ENCODE peak calls at places on chromosomes 6 and 20, in five cellular contexts. I is adrenal gland; S is suprapubic skin; J is CD4-positive, CD25-positive, alpha-beta regulatory T cell; F is body of pancreas. T is an unnamed sample.

GRCh38 chr6:2733324-2733723 is 17.4 kb downstream of the MYLK4 start:
- DNase-seq in I (peak; percentile 62), S (peak; percentile 72), J (no peak), F (no peak), T (peak; percentile 83)

GRCh38 chr20:48686238-48687096 is 141.3 kb downstream of the PREX1 start:
- DNase-seq in I (peak; percentile 53), S (no peak), J (no peak), F (no peak), T (no peak)

GRCh38 chr6:119284861-119285521 is 64.6 kb downstream of the MAN1A1 start:
- DNase-seq in I (no peak), S (no peak), J (no peak), F (no peak), T (no peak)

GRCh38 chr20:50190251-50191064 is at the start of gene CEBPB:
- DNase-seq in I (peak; percentile 95), S (peak; percentile 95), J (peak; percentile 76), F (peak; percentile 90), T (peak; percentile 91)

GRCh38 chr20:43914697-43915208 is at the start of gene TOX2:
- DNase-seq in I (no peak), S (no peak), J (peak; percentile 64), F (no peak), T (peak; percentile 76)

GRCh38 chr20:60054716-60055371 is 96.6 kb downstream of the CDH26 start:
- DNase-seq in I (no peak), S (no peak), J (no peak), F (no peak), T (no peak)

GRCh38 chr20:51760905-51761544 is 7.2 kb downstream of the ATP9A start:
- DNase-seq in I (no peak), S (no peak), J (no peak), F (no peak), T (no peak)

GRCh38 chr6:2020909-2021308 is 224.5 kb downstream of the GMDS start:
- DNase-seq in I (no peak), S (no peak), J (no peak), F (no peak), T (no peak)

GRCh38 chr20:7113577-7114466 is 346.3 kb downstream of the BMP2 start:
- DNase-seq in I (peak; percentile 22), S (no peak), J (no peak), F (no peak), T (peak; percentile 65)

GRCh38 chr6:74504941-74505340 is 700.9 kb downstream of the COL12A1 start:
- DNase-seq in I (no peak), S (no peak), J (no peak), F (no peak), T (no peak)

GRCh38 chr6:27986928-27987725 is 30.1 kb downstream of the OR2B6 start:
- DNase-seq in I (no peak), S (no peak), J (no peak), F (no peak), T (no peak)

GRCh38 chr20:6122873-6123649 is at the start of gene FERMT1:
- DNase-seq in I (peak; percentile 79), S (peak; percentile 65), J (no peak), F (peak; percentile 63), T (peak; percentile 60)

GRCh38 chr20:35734374-35734773 is 7.7 kb downstream of the RBM39 start:
- DNase-seq in I (no peak), S (no peak), J (no peak), F (no peak), T (no peak)

GRCh38 chr6:3077430-3077829 is 9.1 kb downstream of the RIPK1 start:
- DNase-seq in I (no peak), S (no peak), J (no peak), F (no peak), T (no peak)

GRCh38 chr6:41700577-41701347 is 34.6 kb downstream of the TFEB start:
- DNase-seq in I (no peak), S (no peak), J (no peak), F (no peak), T (no peak)

GRCh38 chr20:58650181-58650775 is 805 bp upstream of the STX16 start:
- DNase-seq in I (peak; percentile 37), S (no peak), J (peak; percentile 19), F (peak; percentile 28), T (peak; percentile 49)

GRCh38 chr6:119821380-119821779 is 471.8 kb upstream of the MAN1A1 start:
- DNase-seq in I (no peak), S (no peak), J (no peak), F (no peak), T (no peak)

GRCh38 chr6:36863670-36864540 is 10.7 kb downstream of the PPIL1 start:
- DNase-seq in I (no peak), S (no peak), J (no peak), F (no peak), T (no peak)

GRCh38 chr6:7086488-7086887 is 21.3 kb upstream of the RREB1 start:
- DNase-seq in I (no peak), S (no peak), J (no peak), F (no peak), T (peak; percentile 41)

GRCh38 chr6:158730175-158730907 is 80.5 kb downstream of the SYTL3 start:
- DNase-seq in I (no peak), S (no peak), J (no peak), F (no peak), T (no peak)

GRCh38 chr6:21240709-21241108 is 352.8 kb upstream of the SOX4 start:
- DNase-seq in I (no peak), S (no peak), J (no peak), F (no peak), T (no peak)

GRCh38 chr6:137571854-137572253 is 77.7 kb upstream of the OLIG3 start:
- DNase-seq in I (peak; percentile 41), S (no peak), J (peak; percentile 25), F (peak; percentile 55), T (peak; percentile 31)

GRCh38 chr6:5208039-5208438 is 52.7 kb downstream of the LYRM4 start:
- DNase-seq in I (no peak), S (no peak), J (no peak), F (no peak), T (no peak)

GRCh38 chr6:38638941-38639497 is 710 bp downstream of the BTBD9 start:
- DNase-seq in I (peak; percentile 75), S (peak; percentile 81), J (peak; percentile 43), F (no peak), T (peak; percentile 71)

GRCh38 chr6:121482751-121483150 is 47.3 kb downstream of the GJA1 start:
- DNase-seq in I (no peak), S (no peak), J (no peak), F (no peak), T (no peak)

GRCh38 chr6:89669002-89669401 is 30.5 kb upstream of the LYRM2 start:
- DNase-seq in I (no peak), S (no peak), J (no peak), F (no peak), T (no peak)

GRCh38 chr6:11437824-11438459 is 99.6 kb upstream of the TMEM170B start:
- DNase-seq in I (no peak), S (no peak), J (no peak), F (no peak), T (no peak)

GRCh38 chr6:52568320-52568719 is 8.5 kb downstream of the TRAM2 start:
- DNase-seq in I (no peak), S (no peak), J (no peak), F (no peak), T (no peak)
- H3K4me1 ChIP-seq in I (peaks cover 7% of the 10 kb centered on the region), S (peaks cover 43% of the 10 kb centered on the region), J (peaks cover 14% of the 10 kb centered on the region), F (peaks cover 9% of the 10 kb centered on the region), T (peaks cover 43% of the 10 kb centered on the region)

DNA sequence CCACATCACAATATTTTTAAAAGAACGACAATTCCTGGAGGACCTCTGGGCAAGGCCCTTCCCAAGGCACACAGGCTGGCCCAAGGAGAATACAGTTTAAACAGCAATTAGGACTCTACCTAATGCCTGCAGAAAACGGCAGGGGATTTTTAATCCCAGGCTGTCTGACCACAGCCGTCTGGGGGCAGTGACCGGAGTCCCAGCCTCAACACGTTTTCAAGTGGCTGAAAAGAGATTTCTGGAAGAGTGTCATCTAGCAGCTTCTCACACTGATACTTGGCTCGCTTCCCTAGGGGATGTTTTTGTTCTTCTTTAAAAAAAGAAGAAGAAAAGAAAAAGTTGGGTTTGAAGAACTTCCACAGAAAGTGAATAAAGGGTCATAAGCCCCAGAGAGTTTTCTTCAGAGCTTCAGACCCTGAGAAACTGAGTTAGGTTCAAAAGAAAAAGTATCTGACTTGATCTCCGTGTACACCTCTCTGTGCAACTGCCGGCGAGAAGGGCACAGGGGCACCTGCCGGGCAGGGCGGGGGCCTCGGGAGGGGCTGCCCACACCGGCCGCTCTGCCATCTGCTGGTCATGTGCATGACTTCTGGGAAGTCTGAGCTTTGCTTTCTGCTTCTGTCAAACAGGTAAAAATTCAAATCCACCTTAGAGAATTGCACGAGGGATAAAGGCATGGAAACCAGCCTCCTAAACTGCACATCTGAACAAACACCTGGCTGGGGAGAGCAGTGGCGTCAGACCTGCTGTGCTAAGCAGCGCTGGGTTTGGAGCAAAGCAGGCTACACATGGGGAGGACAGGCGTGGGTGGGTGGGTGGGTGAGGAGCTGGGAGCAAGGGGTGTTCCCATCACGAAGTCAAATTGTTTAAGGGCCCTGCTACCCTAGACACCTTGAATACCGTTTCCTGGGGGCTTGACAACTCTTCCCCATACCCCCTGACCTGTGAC is 33.0 kb downstream of the RRBP1 start:
- DNase-seq in I (no peak), S (peak; percentile 60), J (no peak), F (peak; percentile 68), T (no peak)
- H3K4me1 ChIP-seq in I (peaks cover 42% of the 10 kb centered on the region), S (peaks cover 68% of the 10 kb centered on the region), J (no peaks in the 10 kb centered on the region), F (peaks cover 99% of the 10 kb centered on the region), T (peaks cover 41% of the 10 kb centered on the region)

DNA sequence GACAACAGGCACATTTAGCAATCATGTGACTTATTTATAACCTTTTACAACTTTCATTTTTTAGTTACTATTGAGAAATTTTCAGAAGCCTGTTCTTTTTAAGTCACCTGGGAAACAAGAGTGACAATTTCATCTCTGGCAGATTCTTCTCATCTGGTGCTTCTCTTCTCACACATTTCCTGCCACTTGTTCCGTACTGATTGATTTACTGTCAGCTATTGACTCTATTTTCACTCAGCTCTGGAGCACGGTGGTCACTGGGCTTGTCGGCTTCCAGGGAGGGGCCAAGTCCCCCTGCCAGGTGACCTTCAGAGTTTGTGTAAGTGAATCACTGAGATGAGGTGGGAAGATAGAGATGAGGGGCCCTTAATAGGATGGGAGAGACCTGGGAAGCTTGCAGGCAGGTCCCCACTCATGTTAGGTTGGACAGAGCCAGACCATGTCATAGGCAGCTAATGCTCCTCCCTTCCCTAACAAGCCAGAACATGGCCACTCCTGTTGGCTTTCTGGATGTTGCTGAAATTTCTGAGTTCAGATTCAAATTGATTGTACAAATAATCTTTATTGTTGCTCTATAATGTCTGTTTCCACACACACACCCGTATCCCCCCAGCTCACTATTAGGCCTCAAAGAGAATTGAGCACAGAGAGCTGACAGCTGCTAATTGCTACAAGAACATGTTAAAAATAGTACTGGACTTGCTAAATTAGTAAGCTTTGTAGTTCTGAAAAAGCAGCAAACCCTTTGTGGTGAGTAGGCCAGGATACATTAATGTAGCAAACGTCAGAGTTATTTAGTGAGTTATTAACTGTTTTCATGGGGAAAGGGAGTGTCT is 13.3 kb downstream of the DUSP22 start:
- DNase-seq in I (no peak), S (peak; percentile 33), J (no peak), F (no peak), T (no peak)
- H3K4me1 ChIP-seq in I (no peaks in the 10 kb centered on the region), S (peaks cover 20% of the 10 kb centered on the region), J (no peaks in the 10 kb centered on the region), F (peaks cover 16% of the 10 kb centered on the region), T (no peaks in the 10 kb centered on the region)

DNA sequence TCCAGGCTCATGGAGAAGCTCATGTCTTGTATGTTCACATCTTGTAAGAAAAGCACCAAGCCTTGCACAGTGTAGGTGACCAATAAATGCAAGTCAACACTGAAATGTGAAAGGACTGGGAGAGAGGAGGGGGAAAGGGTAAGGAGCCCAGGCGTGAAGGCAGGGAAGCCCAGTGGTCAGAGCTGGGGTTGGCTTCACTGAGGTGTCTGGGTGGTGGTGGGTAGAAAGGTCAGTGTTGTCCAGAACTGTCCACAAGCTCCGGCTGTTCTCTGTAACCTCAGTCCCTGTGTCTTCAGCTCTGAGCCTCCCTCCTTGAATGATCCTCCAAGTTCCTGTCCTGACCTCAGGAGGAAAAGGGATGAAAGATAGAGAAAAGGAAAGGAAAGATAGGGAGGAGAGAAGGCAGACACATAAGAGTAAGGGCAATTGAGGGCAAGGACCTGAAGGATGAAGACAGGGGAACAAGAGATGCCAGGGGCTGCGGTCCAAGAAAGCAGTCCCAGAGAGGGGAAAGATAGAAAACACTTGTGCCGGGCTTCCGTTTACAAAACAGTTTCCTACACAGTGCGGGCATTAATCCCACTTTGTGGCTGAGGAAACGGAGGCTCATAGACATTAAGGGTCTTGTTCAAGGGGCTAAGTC is 2.4 kb upstream of the TNXB start:
- DNase-seq in I (no peak), S (no peak), J (no peak), F (no peak), T (no peak)
- H3K4me1 ChIP-seq in I (peaks cover 15% of the 10 kb centered on the region), S (peaks cover 77% of the 10 kb centered on the region), J (peaks cover 5% of the 10 kb centered on the region), F (peaks cover 33% of the 10 kb centered on the region), T (peaks cover 53% of the 10 kb centered on the region)